ENCODE peak calls at places on chromosome 12, in six cellular contexts. One of them, this sample, is unnamed.

GRCh38 chr12:110582286-110583136 is 607 bp downstream of the PPTC7 start:
- DNase-seq in GM03348: peak; percentile 70
- DNase-seq in choroid plexus epithelial cell: peak; percentile 56
- DNase-seq in GM12891: peak; percentile 35
- DNase-seq in tibial artery: peak; percentile 67
- DNase-seq in lower lobe of right lung: peak; percentile 85
- DNase-seq in this sample: peak; percentile 73

GRCh38 chr12:39905152-39905551 is 200.7 kb downstream of the SLC2A13 start:
- DNase-seq in lower lobe of right lung: no peak
- DNase-seq in tibial artery: peak; percentile 74
- DNase-seq in GM03348: peak; percentile 65
- DNase-seq in choroid plexus epithelial cell: peak; percentile 8
- DNase-seq in GM12891: no peak
- DNase-seq in this sample: peak; percentile 7

GRCh38 chr12:53352331-53353258 is 16.4 kb upstream of the SP7 start:
- DNase-seq in lower lobe of right lung: peak; percentile 81
- DNase-seq in choroid plexus epithelial cell: peak; percentile 93
- DNase-seq in GM03348: peak; percentile 79
- DNase-seq in tibial artery: peak; percentile 79
- DNase-seq in GM12891: peak; percentile 65
- DNase-seq in this sample: peak; percentile 94

GRCh38 chr12:108117163-108117849 is 11.8 kb upstream of the WSCD2 start:
- DNase-seq in lower lobe of right lung: no peak
- DNase-seq in GM12891: no peak
- DNase-seq in choroid plexus epithelial cell: no peak
- DNase-seq in tibial artery: no peak
- DNase-seq in GM03348: no peak
- DNase-seq in this sample: peak; percentile 67

GRCh38 chr12:15636060-15636890 is 152.9 kb downstream of the EPS8 start:
- DNase-seq in GM03348: no peak
- DNase-seq in GM12891: no peak
- DNase-seq in choroid plexus epithelial cell: peak; percentile 40
- DNase-seq in lower lobe of right lung: no peak
- DNase-seq in tibial artery: no peak
- DNase-seq in this sample: peak; percentile 15

GRCh38 chr12:19338405-19338804 is 100.9 kb upstream of the AEBP2 start:
- DNase-seq in tibial artery: no peak
- DNase-seq in lower lobe of right lung: no peak
- DNase-seq in choroid plexus epithelial cell: peak; percentile 2
- DNase-seq in GM12891: no peak
- DNase-seq in GM03348: no peak
- DNase-seq in this sample: no peak

GRCh38 chr12:41981758-41982157 is 162.9 kb downstream of the GXYLT1 start:
- DNase-seq in choroid plexus epithelial cell: peak; percentile 3
- DNase-seq in GM03348: no peak
- DNase-seq in GM12891: no peak
- DNase-seq in lower lobe of right lung: no peak
- DNase-seq in tibial artery: no peak
- DNase-seq in this sample: no peak

GRCh38 chr12:57242329-57242690 is 8.7 kb downstream of the STAC3 start:
- DNase-seq in choroid plexus epithelial cell: no peak
- DNase-seq in GM03348: no peak
- DNase-seq in tibial artery: no peak
- DNase-seq in GM12891: no peak
- DNase-seq in lower lobe of right lung: no peak
- DNase-seq in this sample: no peak

GRCh38 chr12:11741434-11742092 is 92.1 kb downstream of the ETV6 start:
- DNase-seq in GM03348: no peak
- DNase-seq in lower lobe of right lung: no peak
- DNase-seq in tibial artery: no peak
- DNase-seq in GM12891: no peak
- DNase-seq in choroid plexus epithelial cell: peak; percentile 41
- DNase-seq in this sample: no peak

GRCh38 chr12:109281452-109281851 is 27.6 kb downstream of the FOXN4 start:
- DNase-seq in lower lobe of right lung: no peak
- DNase-seq in choroid plexus epithelial cell: no peak
- DNase-seq in GM12891: no peak
- DNase-seq in tibial artery: no peak
- DNase-seq in GM03348: no peak
- DNase-seq in this sample: no peak

GRCh38 chr12:107891967-107892366 is 117.5 kb downstream of the ASCL4 start:
- DNase-seq in lower lobe of right lung: no peak
- DNase-seq in tibial artery: no peak
- DNase-seq in GM03348: peak; percentile 19
- DNase-seq in choroid plexus epithelial cell: peak; percentile 21
- DNase-seq in GM12891: no peak
- DNase-seq in this sample: peak; percentile 26

GRCh38 chr12:6696690-6697583 is 3.7 kb downstream of the PIANP start:
- DNase-seq in tibial artery: no peak
- DNase-seq in GM12891: peak; percentile 52
- DNase-seq in GM03348: no peak
- DNase-seq in lower lobe of right lung: no peak
- DNase-seq in choroid plexus epithelial cell: no peak
- DNase-seq in this sample: no peak